ENCODE peak calls at places on chromosomes 3 and 15, in eight cellular contexts. Y is left ventricle myocardium inferior, N is heart left ventricle, M is tibial nerve, L is heart right ventricle, V is endodermal cell, G is Peyer's patch, K is suprapubic skin. F is an unnamed sample. For H3K4me1, the result is how much of the 10 kb centered on the place peaks cover.

GRCh38 chr15:59185725-59186124 is 20.9 kb upstream of the LDHAL6B start:
- DNase-seq in V (no peak), N (no peak), K (peak), G (no peak), M (no peak), Y (no peak), L (no peak), F (no peak)

GRCh38 chr3:143897558-143898305 is 49.5 kb upstream of the SLC9A9 start:
- DNase-seq in Y (no peak), G (no peak), K (no peak), N (no peak), L (no peak), V (peak), M (no peak), F (no peak)

GRCh38 chr3:13079510-13079909 is 6.3 kb upstream of the IQSEC1 start:
- DNase-seq in N (no peak), Y (no peak), G (no peak), V (no peak), M (no peak), K (no peak), L (no peak), F (no peak)

GRCh38 chr3:67294341-67294740 is 296.2 kb downstream of the KBTBD8 start:
- DNase-seq in V (no peak), L (no peak), K (no peak), G (no peak), Y (no peak), M (no peak), N (no peak), F (no peak)

GRCh38 chr3:45688194-45688881 is 858 bp upstream of the SACM1L start:
- DNase-seq in G (peak), K (no peak), N (no peak), L (no peak), V (peak), M (no peak), Y (no peak), F (peak)

GRCh38 chr3:44915702-44916438 is 41.5 kb downstream of the TGM4 start:
- DNase-seq in K (no peak), Y (no peak), L (peak), V (peak), G (no peak), N (no peak), M (no peak), F (no peak)

GRCh38 chr3:52310861-52311566 is 5.1 kb upstream of the DNAH1 start:
- DNase-seq in G (no peak), M (no peak), N (no peak), K (no peak), L (no peak), V (no peak), Y (no peak), F (peak)

GRCh38 chr3:52479876-52480575 is 15.1 kb upstream of the STAB1 start:
- DNase-seq in Y (no peak), L (no peak), N (no peak), V (no peak), M (no peak), G (peak), K (no peak), F (no peak)

GRCh38 chr3:39011191-39011736 is 40.5 kb downstream of the SCN11A start:
- DNase-seq in G (no peak), N (no peak), Y (no peak), L (no peak), V (no peak), K (no peak), M (no peak), F (no peak)

GRCh38 chr15:28885630-28886430 is at the start of gene APBA2:
- DNase-seq in V (peak), G (no peak), K (no peak), M (no peak), L (no peak), Y (no peak), N (no peak), F (peak)

GRCh38 chr3:142279965-142280590 is 54.7 kb upstream of the GK5 start:
- DNase-seq in Y (no peak), L (peak), K (no peak), N (peak), G (no peak), M (peak), V (peak), F (peak)

GRCh38 chr3:126528419-126528799 is 4.5 kb downstream of the CHST13 start:
- DNase-seq in G (peak), K (no peak), Y (no peak), L (no peak), M (no peak), N (no peak), V (no peak), F (no peak)

GRCh38 chr3:10351013-10351735 is 30.3 kb upstream of the SEC13 start:
- DNase-seq in K (no peak), N (no peak), G (peak), V (peak), Y (no peak), M (no peak), L (no peak), F (no peak)

GRCh38 chr15:93378547-93378946 is 289.5 kb upstream of the RGMA start:
- DNase-seq in L (no peak), K (no peak), N (no peak), V (no peak), M (no peak), Y (no peak), G (no peak), F (no peak)

GRCh38 chr3:64267774-64268604 is 42.7 kb upstream of the PRICKLE2 start:
- DNase-seq in Y (peak), G (peak), N (peak), L (peak), K (peak), V (peak), M (peak), F (no peak)

GRCh38 chr3:127407026-127407939 is 119.4 kb upstream of the PRR20G start:
- DNase-seq in V (peak), G (peak), Y (no peak), K (no peak), M (no peak), L (peak), N (no peak), F (no peak)

GRCh38 chr3:56365905-56366640 is 102.2 kb downstream of the ERC2 start:
- DNase-seq in M (no peak), K (no peak), Y (no peak), G (no peak), N (no peak), V (no peak), L (no peak), F (no peak)

GRCh38 chr3:33060609-33061337 is 36.2 kb downstream of the GLB1 start:
- DNase-seq in G (no peak), N (no peak), V (no peak), Y (no peak), M (no peak), K (no peak), L (no peak), F (peak)

GRCh38 chr3:24493951-24494615 is 567 bp downstream of the THRB start:
- DNase-seq in M (peak), Y (peak), V (peak), N (peak), G (peak), K (peak), L (peak), F (no peak)

GRCh38 chr3:28012830-28013229 is 228.6 kb upstream of the CMC1 start:
- DNase-seq in N (no peak), L (no peak), K (no peak), V (no peak), M (no peak), Y (no peak), G (no peak), F (no peak)

GRCh38 chr3:38582941-38583645 is 66.4 kb downstream of the SCN5A start:
- DNase-seq in M (no peak), Y (no peak), L (no peak), G (peak), V (peak), N (peak), K (no peak), F (no peak)

GRCh38 chr3:169911272-169911671 is at the start of gene SAMD7:
- DNase-seq in N (no peak), L (no peak), Y (no peak), G (no peak), V (no peak), M (no peak), K (no peak), F (no peak)

GRCh38 chr3:128178782-128179473 is 25.6 kb downstream of the EEFSEC start:
- DNase-seq in Y (no peak), K (no peak), G (no peak), V (no peak), M (no peak), L (no peak), N (no peak), F (no peak)

GRCh38 chr3:47103619-47104018 is 60.3 kb downstream of the SETD2 start:
- DNase-seq in G (no peak), Y (no peak), V (no peak), M (no peak), L (no peak), K (no peak), N (no peak), F (no peak)

GRCh38 chr3:127208483-127209100 is 15.7 kb downstream of the PRR23E start:
- DNase-seq in L (no peak), M (no peak), N (no peak), G (peak), Y (no peak), V (no peak), K (peak), F (no peak)

GRCh38 chr3:194598771-194599557 is 34.3 kb downstream of the TMEM44 start:
- DNase-seq in G (no peak), N (no peak), Y (no peak), K (no peak), L (no peak), V (no peak), M (no peak), F (no peak)

GRCh38 chr3:58353722-58354553 is 21.2 kb downstream of the PXK start:
- DNase-seq in K (no peak), M (no peak), L (no peak), V (no peak), Y (no peak), N (no peak), G (no peak), F (peak)

GRCh38 chr15:69578252-69578651 is 125.6 kb downstream of the RPLP1 start:
- DNase-seq in M (no peak), Y (no peak), N (no peak), L (no peak), G (peak), K (no peak), V (no peak), F (no peak)

GRCh38 chr15:52234596-52235541 is 43.7 kb upstream of the GNB5 start:
- DNase-seq in K (no peak), N (no peak), L (no peak), Y (no peak), G (no peak), V (no peak), M (no peak), F (peak)

GRCh38 chr15:52238149-52238548 is 47.0 kb upstream of the GNB5 start:
- DNase-seq in K (no peak), G (no peak), N (no peak), V (no peak), Y (no peak), M (no peak), L (no peak), F (no peak)

GRCh38 chr15:52233405-52233804 is 42.2 kb upstream of the GNB5 start:
- DNase-seq in M (no peak), L (no peak), N (no peak), G (no peak), Y (no peak), V (no peak), K (no peak), F (no peak)

GRCh38 chr15:52232327-52232726 is 41.1 kb upstream of the GNB5 start:
- DNase-seq in L (no peak), M (no peak), N (no peak), G (no peak), Y (no peak), K (no peak), V (no peak), F (no peak)

GRCh38 chr15:52236015-52236414 is 44.8 kb upstream of the GNB5 start:
- DNase-seq in Y (no peak), V (no peak), G (no peak), M (no peak), L (no peak), K (no peak), N (no peak), F (no peak)
- H3K27ac ChIP-seq in Y (no peak), V (no peak), G (no peak), M (no peak), L (no peak), K (no peak), N (no peak), F (no peak)

GRCh38 chr3:141242722-141243092 is 11.1 kb downstream of the PXYLP1 start:
- DNase-seq in M (no peak), K (no peak), G (no peak), V (no peak), N (no peak), Y (no peak), L (no peak), F (no peak)
- TF ChIP-seq CTCF in M (no peak), K (no peak), G (no peak), V (peak), N (no peak), Y (no peak), L (no peak), F (no peak)

DNA sequence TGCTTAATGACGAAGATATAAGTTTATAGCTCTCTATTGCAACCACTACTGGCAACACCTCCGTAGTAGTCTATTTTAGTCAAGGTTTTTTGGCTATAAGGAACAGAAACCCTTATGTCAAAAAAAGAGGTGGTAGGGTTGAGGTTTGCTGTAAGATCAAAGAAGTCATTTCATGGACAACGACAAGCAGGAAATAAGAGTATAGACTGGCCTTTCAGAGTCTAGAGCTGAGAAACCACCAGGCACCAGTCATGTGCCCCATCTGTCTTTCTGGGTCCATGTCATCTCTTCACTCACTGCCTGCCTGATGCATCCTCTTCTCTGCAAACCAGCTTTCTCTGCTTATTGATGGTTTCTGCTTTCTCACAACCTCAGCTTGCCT is 42.7 kb downstream of the THBS1 start:
- DNase-seq in G (no peak), K (no peak), Y (no peak), L (no peak), N (no peak), M (no peak), V (no peak), F (peak)
- H3K4me1 ChIP-seq in G (under half), K (under half), Y (half or more), L (under half), N (under half), M (under half), V (under half), F (half or more)

DNA sequence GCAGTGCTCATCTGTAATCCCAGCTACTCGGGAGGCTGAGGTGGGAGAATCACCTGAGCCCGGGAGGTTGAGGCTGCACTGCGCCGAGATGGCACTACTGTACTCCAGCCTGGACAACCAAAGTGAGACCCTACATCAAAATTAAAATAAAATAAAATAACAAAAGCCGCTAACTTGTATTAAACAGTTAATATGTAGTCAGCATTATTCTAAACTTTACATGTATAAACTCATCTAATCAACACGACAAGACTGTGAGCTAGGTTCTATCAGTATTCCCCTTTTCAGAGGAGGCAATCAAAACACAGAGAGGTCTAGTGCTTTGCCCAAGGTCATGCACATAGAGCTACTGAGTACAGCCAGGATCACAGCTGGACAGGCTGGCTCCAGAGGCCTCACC is 111.7 kb upstream of the LINGO1 start:
- DNase-seq in G (no peak), M (no peak), K (no peak), Y (no peak), L (no peak), V (no peak), N (no peak), F (no peak)
- H3K27ac ChIP-seq in G (no peak), M (no peak), K (no peak), Y (no peak), L (no peak), V (no peak), N (no peak), F (no peak)